ENCODE peak calls at places on chromosomes 7 and 10, in eight cellular contexts. V, H, Q, P, O, B, U and L are unnamed samples.

GRCh38 chr10:87092861-87093460 is 1.7 kb downstream of the GLUD1 start:
- DNase-seq in V (no peak), H (no peak), Q (peak; percentile 42), P (no peak), O (peak; percentile 94), B (no peak), U (no peak), L (no peak)

GRCh38 chr10:110422548-110422947 is 75.2 kb upstream of the DUSP5 start:
- DNase-seq in V (no peak), H (no peak), Q (no peak), P (no peak), O (no peak), B (no peak), U (no peak), L (no peak)

GRCh38 chr7:106823631-106824030 is 41.5 kb upstream of the PIK3CG start:
- DNase-seq in V (no peak), H (no peak), Q (no peak), P (no peak), O (peak; percentile 39), B (no peak), U (no peak), L (no peak)

GRCh38 chr10:103652599-103653281 is 159.2 kb downstream of the NEURL1 start:
- DNase-seq in V (no peak), H (peak; percentile 50), Q (no peak), P (no peak), O (no peak), B (no peak), U (no peak), L (no peak)

GRCh38 chr7:134548877-134549276 is at the start of gene AKR1B15:
- DNase-seq in V (no peak), H (no peak), Q (peak; percentile 62), P (no peak), O (peak; percentile 16), B (no peak), U (no peak), L (peak; percentile 67)

GRCh38 chr7:131717181-131717580 is 160.8 kb upstream of the PODXL start:
- DNase-seq in V (no peak), H (no peak), Q (no peak), P (no peak), O (no peak), B (no peak), U (no peak), L (no peak)

GRCh38 chr7:47452715-47453092 is 129.2 kb downstream of the TNS3 start:
- DNase-seq in V (no peak), H (no peak), Q (no peak), P (no peak), O (no peak), B (no peak), U (peak; percentile 24), L (no peak)

GRCh38 chr10:60827791-60828488 is 49.7 kb downstream of the CDK1 start:
- DNase-seq in V (no peak), H (no peak), Q (no peak), P (no peak), O (peak; percentile 73), B (no peak), U (no peak), L (no peak)

GRCh38 chr7:11327633-11328032 is 354.0 kb downstream of the PHF14 start:
- DNase-seq in V (no peak), H (no peak), Q (no peak), P (no peak), O (no peak), B (no peak), U (no peak), L (no peak)

GRCh38 chr7:151060416-151061234 is 1.2 kb downstream of the SLC4A2 start:
- DNase-seq in V (no peak), H (no peak), Q (no peak), P (no peak), O (peak; percentile 65), B (no peak), U (peak; percentile 58), L (no peak)

GRCh38 chr7:105014725-105015630 is 973 bp downstream of the KMT2E start:
- DNase-seq in V (no peak), H (peak; percentile 48), Q (no peak), P (no peak), O (no peak), B (no peak), U (peak; percentile 69), L (peak; percentile 58)

GRCh38 chr10:97518601-97519043 is 19.9 kb downstream of the UBTD1 start:
- DNase-seq in V (no peak), H (no peak), Q (no peak), P (no peak), O (no peak), B (no peak), U (no peak), L (no peak)

GRCh38 chr10:121813857-121814256 is 114.0 kb downstream of the ATE1 start:
- DNase-seq in V (no peak), H (no peak), Q (no peak), P (no peak), O (no peak), B (no peak), U (no peak), L (no peak)

GRCh38 chr10:114967071-114967470 is 29.1 kb downstream of the TRUB1 start:
- DNase-seq in V (no peak), H (no peak), Q (no peak), P (no peak), O (peak; percentile 62), B (no peak), U (no peak), L (no peak)

GRCh38 chr7:130912910-130913720 is 179.1 kb upstream of the KLF14 start:
- DNase-seq in V (peak; percentile 49), H (peak; percentile 79), Q (peak; percentile 80), P (peak; percentile 20), O (peak; percentile 97), B (no peak), U (peak; percentile 55), L (peak; percentile 75)

GRCh38 chr10:18140957-18141888 is 999 bp downstream of the CACNB2 start:
- DNase-seq in V (no peak), H (peak; percentile 30), Q (no peak), P (no peak), O (no peak), B (no peak), U (peak; percentile 10), L (peak; percentile 2)

GRCh38 chr10:49177391-49178355 is 10.5 kb downstream of the TMEM273 start:
- DNase-seq in V (peak; percentile 63), H (peak; percentile 79), Q (peak; percentile 85), P (no peak), O (peak; percentile 88), B (no peak), U (peak; percentile 69), L (peak; percentile 70)

GRCh38 chr7:64544010-64544409 is 18.9 kb downstream of the ZNF680 start:
- DNase-seq in V (no peak), H (no peak), Q (no peak), P (no peak), O (no peak), B (no peak), U (no peak), L (no peak)

GRCh38 chr10:6721480-6721879 is 141.4 kb upstream of the PRKCQ start:
- DNase-seq in V (peak; percentile 41), H (peak; percentile 56), Q (no peak), P (no peak), O (peak; percentile 93), B (no peak), U (peak; percentile 58), L (no peak)

GRCh38 chr7:142112086-142112485 is 568 bp downstream of the MGAM2 start:
- DNase-seq in V (no peak), H (no peak), Q (no peak), P (no peak), O (no peak), B (no peak), U (no peak), L (no peak)

GRCh38 chr10:103042908-103043307 is 124.8 kb downstream of the CNNM2 start:
- DNase-seq in V (no peak), H (no peak), Q (no peak), P (no peak), O (no peak), B (no peak), U (no peak), L (no peak)

GRCh38 chr10:122363722-122364463 is 10.6 kb upstream of the PLEKHA1 start:
- DNase-seq in V (no peak), H (no peak), Q (no peak), P (no peak), O (no peak), B (no peak), U (no peak), L (no peak)

GRCh38 chr7:158229945-158230344 is 357.7 kb downstream of the PTPRN2 start:
- DNase-seq in V (no peak), H (no peak), Q (no peak), P (no peak), O (no peak), B (no peak), U (no peak), L (no peak)

GRCh38 chr10:78805176-78805575 is 263.6 kb upstream of the ZMIZ1 start:
- DNase-seq in V (peak; percentile 74), H (peak; percentile 69), Q (no peak), P (no peak), O (peak; percentile 82), B (no peak), U (no peak), L (no peak)

GRCh38 chr7:27723086-27723485 is 16.9 kb upstream of the TAX1BP1 start:
- DNase-seq in V (no peak), H (no peak), Q (no peak), P (no peak), O (peak; percentile 41), B (no peak), U (peak; percentile 42), L (no peak)

GRCh38 chr7:22361795-22362194 is 4.8 kb upstream of the RAPGEF5 start:
- DNase-seq in V (no peak), H (no peak), Q (no peak), P (no peak), O (peak; percentile 58), B (no peak), U (no peak), L (no peak)

GRCh38 chr10:90306187-90306586 is 551.7 kb downstream of the HTR7 start:
- DNase-seq in V (no peak), H (no peak), Q (no peak), P (no peak), O (peak; percentile 45), B (no peak), U (no peak), L (no peak)

GRCh38 chr7:24709585-24710360 is 47.5 kb downstream of the GSDME start:
- DNase-seq in V (no peak), H (no peak), Q (no peak), P (no peak), O (no peak), B (no peak), U (no peak), L (no peak)

GRCh38 chr7:28078036-28078901 is 102.3 kb downstream of the JAZF1 start:
- DNase-seq in V (no peak), H (no peak), Q (no peak), P (no peak), O (peak; percentile 42), B (no peak), U (peak; percentile 75), L (no peak)

GRCh38 chr10:118971876-118972275 is 57.6 kb upstream of the NANOS1 start:
- DNase-seq in V (no peak), H (no peak), Q (no peak), P (no peak), O (no peak), B (no peak), U (no peak), L (no peak)

GRCh38 chr10:62853710-62854109 is 37.5 kb upstream of the EGR2 start:
- DNase-seq in V (no peak), H (no peak), Q (no peak), P (no peak), O (no peak), B (peak; percentile 52), U (peak; percentile 20), L (peak; percentile 27)

GRCh38 chr7:139355320-139355719 is 4.4 kb upstream of the LUC7L2 start:
- DNase-seq in V (no peak), H (no peak), Q (no peak), P (no peak), O (peak; percentile 78), B (peak; percentile 79), U (no peak), L (no peak)

GRCh38 chr10:97333601-97334369 is 744 bp downstream of the FRAT2 start:
- DNase-seq in V (peak; percentile 59), H (peak; percentile 66), Q (no peak), P (no peak), O (peak; percentile 18), B (peak; percentile 70), U (peak; percentile 33), L (peak; percentile 58)